ENCODE peak calls at places on chromosomes 6 and 20, in ten cellular contexts. S, N, Y, R, P, T, K, I, D and J are unnamed samples.

GRCh38 chr6:104580452-104580851 is 279.3 kb downstream of the HACE1 start:
- DNase-seq in P (no peak), N (no peak), T (no peak), K (no peak), Y (no peak), I (no peak), R (no peak), D (no peak), S (no peak), J (no peak)

GRCh38 chr6:20404641-20405032 is 3.0 kb downstream of the E2F3 start:
- DNase-seq in P (peak), R (peak), T (no peak), N (peak), Y (peak), S (no peak), D (peak), I (peak), K (peak), J (peak)

GRCh38 chr6:30480536-30481156 is 8.7 kb upstream of the HLA-E start:
- DNase-seq in K (peak), R (peak), S (no peak), T (no peak), Y (no peak), I (no peak), P (no peak), D (no peak), N (no peak), J (no peak)

GRCh38 chr6:44430322-44430721 is 42.8 kb downstream of the CDC5L start:
- DNase-seq in N (peak), I (no peak), S (no peak), R (no peak), K (no peak), Y (no peak), D (no peak), P (no peak), T (no peak), J (no peak)

GRCh38 chr20:13672657-13673056 is 33.9 kb upstream of the TASP1 start:
- DNase-seq in T (no peak), D (no peak), K (no peak), I (no peak), R (no peak), P (no peak), S (no peak), Y (no peak), N (no peak), J (no peak)

GRCh38 chr6:105359419-105360366 is 43.2 kb downstream of the PREP start:
- DNase-seq in I (no peak), R (no peak), Y (peak), D (peak), T (no peak), N (peak), S (no peak), P (no peak), K (no peak), J (no peak)

GRCh38 chr20:49610701-49611538 is 43.0 kb upstream of the PTGIS start:
- DNase-seq in Y (peak), I (peak), R (peak), T (peak), S (peak), N (peak), K (peak), P (peak), D (peak), J (peak)

GRCh38 chr6:152078804-152079203 is 271.3 kb downstream of the ESR1 start:
- DNase-seq in D (no peak), R (no peak), K (no peak), S (no peak), T (no peak), N (no peak), P (no peak), I (no peak), Y (no peak), J (no peak)

GRCh38 chr20:48686238-48687096 is 141.3 kb downstream of the PREX1 start:
- DNase-seq in K (no peak), D (no peak), N (peak), S (no peak), P (peak), T (peak), Y (peak), R (no peak), I (peak), J (no peak)

GRCh38 chr6:63525186-63525878 is 46.9 kb upstream of the LOC128125822 start:
- DNase-seq in P (no peak), T (no peak), R (no peak), I (no peak), S (no peak), D (no peak), K (no peak), N (no peak), Y (no peak), J (no peak)

GRCh38 chr20:36235892-36236785 is at the start of gene AAR2:
- DNase-seq in S (peak), K (peak), D (peak), I (peak), R (peak), T (peak), P (peak), N (peak), Y (peak), J (peak)

GRCh38 chr20:10761232-10761631 is 87.4 kb upstream of the JAG1 start:
- DNase-seq in Y (peak), T (no peak), S (no peak), K (no peak), I (no peak), P (no peak), D (no peak), R (no peak), N (peak), J (no peak)

GRCh38 chr6:147161253-147161973 is 42.8 kb upstream of the STXBP5 start:
- DNase-seq in S (no peak), T (no peak), Y (no peak), N (no peak), I (no peak), P (no peak), K (no peak), D (no peak), R (no peak), J (no peak)

GRCh38 chr6:35230498-35230897 is 16.7 kb downstream of the SCUBE3 start:
- DNase-seq in Y (no peak), T (no peak), I (no peak), D (no peak), S (no peak), K (no peak), R (no peak), N (no peak), P (no peak), J (no peak)

GRCh38 chr6:156406099-156406498 is 371.1 kb upstream of the ARID1B start:
- DNase-seq in Y (no peak), R (no peak), P (no peak), N (no peak), I (no peak), D (no peak), K (no peak), T (no peak), S (no peak), J (no peak)
- H3K27ac ChIP-seq in Y (no peak), R (no peak), P (no peak), N (no peak), I (no peak), D (no peak), K (no peak), T (no peak), S (no peak), J (no peak)

DNA sequence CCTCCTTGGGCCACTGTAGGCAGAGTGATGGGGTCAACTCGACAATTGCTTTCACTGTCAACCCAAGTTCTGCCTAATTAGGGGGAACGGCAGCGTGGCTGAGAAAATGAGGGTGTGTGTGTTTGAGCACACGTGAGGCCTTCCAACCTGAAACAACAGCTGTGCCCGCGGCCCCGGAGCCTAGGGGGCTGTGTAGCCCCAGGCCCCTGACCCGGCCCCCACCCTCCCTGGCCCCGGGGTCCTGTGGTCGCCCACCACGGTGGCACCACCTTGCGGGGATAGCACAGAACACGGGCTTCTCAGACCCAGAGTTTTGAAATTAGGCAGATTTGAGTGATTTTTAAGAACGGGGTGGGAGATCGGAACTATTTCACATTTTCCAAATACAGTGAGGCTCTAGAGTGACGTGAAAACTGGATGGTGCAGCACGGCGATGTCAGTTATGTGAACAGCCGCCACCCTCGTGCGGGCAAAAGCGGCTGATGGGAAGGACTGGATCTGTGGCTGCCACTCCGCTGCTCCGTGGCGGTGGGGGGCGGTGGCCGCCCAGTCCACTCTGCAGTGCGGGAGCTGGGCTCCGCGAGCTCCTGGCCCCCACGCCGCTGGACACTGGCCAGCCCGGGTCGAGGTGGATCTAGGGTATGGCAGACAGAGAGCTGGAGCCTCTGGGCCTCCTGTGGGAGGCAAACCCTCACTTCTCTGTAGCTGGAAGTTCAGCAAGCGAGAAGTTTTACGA is 17.2 kb upstream of the BHLHE23 start:
- DNase-seq in K (no peak), Y (no peak), D (no peak), P (no peak), S (no peak), I (no peak), N (no peak), T (peak), R (no peak), J (no peak)
- TF ChIP-seq CTCF in K (no peak), Y (no peak), D (no peak), P (no peak), S (no peak), I (no peak), N (no peak), T (no peak), R (no peak), J (no peak)

DNA sequence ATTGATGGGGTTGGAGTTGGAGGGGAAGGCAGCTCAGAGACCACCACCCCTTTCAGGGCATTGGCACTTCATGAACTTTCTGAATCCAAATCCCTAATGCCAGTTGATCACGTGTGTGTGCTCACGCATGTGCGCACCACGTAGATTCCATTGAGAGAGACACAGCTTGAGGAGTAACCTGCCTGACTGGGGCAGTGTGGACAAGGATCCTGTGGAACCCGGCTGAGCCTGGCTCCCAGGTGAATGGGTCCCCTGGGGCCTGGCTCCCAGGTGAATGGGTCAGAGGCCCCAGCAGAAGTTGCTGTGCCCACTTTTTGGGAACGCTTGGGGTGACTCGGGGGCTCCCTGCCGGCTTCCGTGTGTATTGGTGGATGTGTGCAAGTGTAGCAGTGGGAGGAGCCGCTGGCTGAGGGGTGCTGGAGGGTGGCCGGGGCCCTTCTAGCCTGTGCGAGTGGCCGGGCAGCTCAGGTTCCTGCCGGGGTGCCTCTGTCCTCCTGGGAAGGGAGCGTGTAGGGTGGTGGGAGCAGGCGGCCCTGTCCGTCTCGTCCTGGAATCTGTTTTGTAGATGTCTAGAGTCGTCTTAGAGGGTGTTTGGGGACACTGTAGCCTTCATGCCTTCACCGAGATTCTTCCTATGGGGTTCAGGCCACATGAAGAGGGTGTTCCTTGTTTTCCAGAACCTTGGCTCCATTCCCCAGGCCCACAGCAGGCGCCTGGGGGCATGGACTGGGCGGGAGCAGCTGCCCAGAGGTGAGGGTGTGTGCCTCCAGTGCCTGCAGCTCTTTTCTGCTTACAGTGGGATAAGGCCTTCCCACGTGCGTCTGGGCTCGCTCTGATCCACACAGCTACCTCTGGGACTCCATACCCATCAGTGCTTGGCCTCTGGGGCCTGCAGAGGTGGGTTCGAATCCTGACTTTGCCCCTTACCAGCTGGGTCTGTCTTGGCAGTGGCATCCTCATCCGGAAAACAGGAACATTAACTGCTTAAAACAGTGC is 3.2 kb downstream of the RBM38 start:
- DNase-seq in P (no peak), S (peak), I (no peak), Y (no peak), K (no peak), N (no peak), R (no peak), T (no peak), D (no peak), J (no peak)
- H3K27ac ChIP-seq in P (peak), S (peak), I (peak), Y (no peak), K (no peak), N (no peak), R (no peak), T (peak), D (no peak), J (peak)

GRCh38 chr20:20864346-20865096 is 152.1 kb upstream of the RALGAPA2 start:
- DNase-seq in S (no peak), Y (peak), K (no peak), R (no peak), T (no peak), N (no peak), D (peak), P (no peak), I (no peak), J (no peak)
- TF ChIP-seq CTCF in S (no peak), Y (peak), K (no peak), R (no peak), T (peak), N (no peak), D (peak), P (no peak), I (no peak), J (no peak)

GRCh38 chr6:143222758-143223334 is 162.2 kb downstream of the AIG1 start:
- DNase-seq in N (no peak), S (peak), I (no peak), R (no peak), T (no peak), Y (no peak), P (no peak), D (no peak), K (no peak), J (no peak)
- H3K27ac ChIP-seq in N (no peak), S (peak), I (peak), R (no peak), T (peak), Y (peak), P (no peak), D (no peak), K (no peak), J (peak)

GRCh38 chr6:33417903-33418689 is at the start of gene CUTA:
- DNase-seq in I (peak), N (peak), R (peak), T (peak), S (peak), K (peak), P (peak), D (peak), Y (peak), J (peak)
- TF ChIP-seq CTCF in I (peak), N (peak), R (peak), T (peak), S (peak), K (no peak), P (no peak), D (peak), Y (peak), J (no peak)

GRCh38 chr6:160278311-160278710 is 19.7 kb upstream of the SLC22A2 start:
- DNase-seq in K (no peak), S (no peak), I (no peak), D (no peak), R (no peak), N (no peak), T (no peak), Y (no peak), P (no peak), J (no peak)
- H3K27ac ChIP-seq in K (no peak), S (no peak), I (no peak), D (no peak), R (no peak), N (no peak), T (no peak), Y (peak), P (no peak), J (no peak)

GRCh38 chr6:3071568-3071967 is 3.3 kb downstream of the RIPK1 start:
- DNase-seq in Y (no peak), I (no peak), T (no peak), N (no peak), D (no peak), K (no peak), R (no peak), S (no peak), P (peak), J (no peak)

GRCh38 chr6:3063733-3064700 is 4.3 kb upstream of the RIPK1 start:
- DNase-seq in T (peak), Y (peak), R (peak), D (peak), K (peak), N (peak), S (peak), P (peak), I (peak), J (peak)

GRCh38 chr6:3073382-3073781 is 5.1 kb downstream of the RIPK1 start:
- DNase-seq in D (no peak), K (no peak), T (no peak), S (no peak), I (no peak), P (peak), Y (no peak), N (no peak), R (no peak), J (no peak)

GRCh38 chr6:3072798-3073197 is 4.5 kb downstream of the RIPK1 start:
- DNase-seq in I (no peak), P (peak), D (no peak), T (no peak), S (no peak), K (no peak), N (no peak), R (no peak), Y (no peak), J (no peak)

GRCh38 chr6:3068329-3069223 is at the start of gene RIPK1:
- DNase-seq in N (peak), R (peak), D (peak), T (peak), Y (peak), S (peak), K (peak), P (peak), I (peak), J (peak)
- TF ChIP-seq CTCF in N (peak), R (peak), D (no peak), T (peak), Y (peak), S (peak), K (peak), P (no peak), I (peak), J (peak)